ENCODE peak calls at places on chromosomes 2 and 18, in six cellular contexts. One of them, this sample, is unnamed. For H3K36me3 and H4K20me1, the result is how much of the 10 kb centered on the place peaks cover.

GRCh38 chr2:164826293-164827243 is 15.1 kb downstream of the COBLL1 start:
- DNase-seq in HCT116: no peak
- DNase-seq in IMR-90: peak
- DNase-seq in OCI-LY7: no peak
- DNase-seq in fibroblast of lung: no peak
- DNase-seq in osteoblast: peak
- DNase-seq in this sample: no peak

GRCh38 chr18:67354692-67355091 is 161.8 kb downstream of the DSEL start:
- DNase-seq in HCT116: no peak
- DNase-seq in IMR-90: no peak
- DNase-seq in OCI-LY7: no peak
- DNase-seq in fibroblast of lung: no peak
- DNase-seq in osteoblast: no peak
- DNase-seq in this sample: no peak

GRCh38 chr18:10232062-10232461 is 222.4 kb upstream of the APCDD1 start:
- DNase-seq in HCT116: no peak
- DNase-seq in IMR-90: no peak
- DNase-seq in OCI-LY7: no peak
- DNase-seq in fibroblast of lung: no peak
- DNase-seq in osteoblast: peak
- DNase-seq in this sample: no peak

GRCh38 chr2:228731517-228731916 is 539.6 kb downstream of the PID1 start:
- DNase-seq in HCT116: no peak
- DNase-seq in IMR-90: peak
- DNase-seq in OCI-LY7: no peak
- DNase-seq in fibroblast of lung: peak
- DNase-seq in osteoblast: no peak
- DNase-seq in this sample: no peak

GRCh38 chr2:460861-461260 is 173.0 kb upstream of the ALKAL2 start:
- DNase-seq in HCT116: no peak
- DNase-seq in IMR-90: no peak
- DNase-seq in OCI-LY7: no peak
- DNase-seq in fibroblast of lung: peak
- DNase-seq in osteoblast: no peak
- DNase-seq in this sample: no peak

GRCh38 chr2:145258903-145259579 is 739.1 kb upstream of the ZEB2 start:
- DNase-seq in HCT116: no peak
- DNase-seq in IMR-90: peak
- DNase-seq in OCI-LY7: no peak
- DNase-seq in fibroblast of lung: no peak
- DNase-seq in osteoblast: no peak
- DNase-seq in this sample: no peak

GRCh38 chr18:3798032-3798431 is 348.1 kb downstream of the TGIF1 start:
- DNase-seq in HCT116: no peak
- DNase-seq in IMR-90: no peak
- DNase-seq in OCI-LY7: no peak
- DNase-seq in fibroblast of lung: no peak
- DNase-seq in osteoblast: no peak
- DNase-seq in this sample: no peak

GRCh38 chr2:239157766-239158165 is 243.1 kb downstream of the HDAC4 start:
- DNase-seq in HCT116: peak
- DNase-seq in IMR-90: peak
- DNase-seq in OCI-LY7: no peak
- DNase-seq in fibroblast of lung: no peak
- DNase-seq in osteoblast: no peak
- DNase-seq in this sample: no peak

GRCh38 chr18:69239849-69240248 is 160.8 kb upstream of the DOK6 start:
- DNase-seq in HCT116: no peak
- DNase-seq in IMR-90: no peak
- DNase-seq in OCI-LY7: no peak
- DNase-seq in fibroblast of lung: no peak
- DNase-seq in osteoblast: no peak
- DNase-seq in this sample: no peak

GRCh38 chr2:28750316-28751101 is 1.1 kb upstream of the PPP1CB start:
- DNase-seq in HCT116: no peak
- DNase-seq in IMR-90: peak
- DNase-seq in OCI-LY7: peak
- DNase-seq in fibroblast of lung: peak
- DNase-seq in osteoblast: peak
- DNase-seq in this sample: peak

GRCh38 chr18:60554961-60555360 is 182.4 kb upstream of the MC4R start:
- DNase-seq in HCT116: no peak
- DNase-seq in IMR-90: no peak
- DNase-seq in OCI-LY7: no peak
- DNase-seq in fibroblast of lung: no peak
- DNase-seq in osteoblast: no peak
- DNase-seq in this sample: no peak

GRCh38 chr2:71101656-71102055 is 28.4 kb downstream of the MCEE start:
- DNase-seq in HCT116: no peak
- DNase-seq in IMR-90: peak
- DNase-seq in OCI-LY7: no peak
- DNase-seq in fibroblast of lung: peak
- DNase-seq in osteoblast: peak
- DNase-seq in this sample: no peak

GRCh38 chr2:216155954-216156353 is 46.8 kb downstream of the XRCC5 start:
- DNase-seq in HCT116: no peak
- DNase-seq in IMR-90: peak
- DNase-seq in OCI-LY7: no peak
- DNase-seq in fibroblast of lung: no peak
- DNase-seq in osteoblast: no peak
- DNase-seq in this sample: no peak
- H3K36me3 ChIP-seq in HCT116: half or more
- H3K36me3 ChIP-seq in IMR-90: under half
- H3K36me3 ChIP-seq in OCI-LY7: half or more
- H3K36me3 ChIP-seq in fibroblast of lung: under half
- H3K36me3 ChIP-seq in osteoblast: half or more
- H3K36me3 ChIP-seq in this sample: half or more

GRCh38 chr18:47160256-47160655 is 10.0 kb upstream of the HDHD2 start:
- DNase-seq in HCT116: no peak
- DNase-seq in IMR-90: no peak
- DNase-seq in OCI-LY7: no peak
- DNase-seq in fibroblast of lung: no peak
- DNase-seq in osteoblast: no peak
- DNase-seq in this sample: no peak
- H4K20me1 ChIP-seq in HCT116: under half
- H4K20me1 ChIP-seq in IMR-90: under half
- H4K20me1 ChIP-seq in OCI-LY7: under half
- H4K20me1 ChIP-seq in fibroblast of lung: under half
- H4K20me1 ChIP-seq in osteoblast: under half
- H4K20me1 ChIP-seq in this sample: under half

GRCh38 chr2:124328397-124328796 is 303.3 kb downstream of the CNTNAP5 start:
- DNase-seq in HCT116: no peak
- DNase-seq in IMR-90: no peak
- DNase-seq in OCI-LY7: no peak
- DNase-seq in fibroblast of lung: no peak
- DNase-seq in osteoblast: no peak
- DNase-seq in this sample: peak
- H3K36me3 ChIP-seq in HCT116: under half
- H3K36me3 ChIP-seq in IMR-90: under half
- H3K36me3 ChIP-seq in OCI-LY7: under half
- H3K36me3 ChIP-seq in fibroblast of lung: under half
- H3K36me3 ChIP-seq in osteoblast: under half
- H3K36me3 ChIP-seq in this sample: under half

GRCh38 chr2:233430651-233431050 is 76.4 kb downstream of the DGKD start:
- DNase-seq in HCT116: no peak
- DNase-seq in IMR-90: no peak
- DNase-seq in OCI-LY7: no peak
- DNase-seq in fibroblast of lung: no peak
- DNase-seq in osteoblast: no peak
- DNase-seq in this sample: no peak
- H4K20me1 ChIP-seq in HCT116: under half
- H4K20me1 ChIP-seq in IMR-90: under half
- H4K20me1 ChIP-seq in OCI-LY7: under half
- H4K20me1 ChIP-seq in fibroblast of lung: under half
- H4K20me1 ChIP-seq in osteoblast: under half
- H4K20me1 ChIP-seq in this sample: under half